ENCODE peak calls at places on chromosome 18, in ten cellular contexts. D is dorsolateral prefrontal cortex, X is body of pancreas, Y is mammary epithelial cell, K is ovary, V is hepatocyte, I is fibroblast of pulmonary artery, S is AG10803, P is esophagus squamous epithelium, W is gastrocnemius medialis. E is an unnamed sample.
A peak's percentile ranks its signal among the peaks of the same experiment; 100 is the strongest.

GRCh38 chr18:66344227-66344626 is 259.7 kb downstream of the CDH19 start:
- DNase-seq in D (no peak), X (no peak), Y (no peak), K (no peak), V (peak; percentile 11), I (no peak), S (no peak), P (no peak), W (no peak), E (no peak)

GRCh38 chr18:48699761-48700160 is 160.9 kb downstream of the CTIF start:
- DNase-seq in D (no peak), X (no peak), Y (no peak), K (no peak), V (no peak), I (no peak), S (no peak), P (no peak), W (no peak), E (no peak)

GRCh38 chr18:61946449-61946848 is 53.6 kb upstream of the RNF152 start:
- DNase-seq in D (no peak), X (no peak), Y (peak; percentile 77), K (no peak), V (no peak), I (no peak), S (peak; percentile 71), P (no peak), W (no peak), E (no peak)

GRCh38 chr18:44107187-44107586 is 573.5 kb upstream of the SETBP1 start:
- DNase-seq in D (no peak), X (no peak), Y (peak; percentile 48), K (no peak), V (no peak), I (peak; percentile 10), S (no peak), P (no peak), W (no peak), E (no peak)

GRCh38 chr18:42892181-42892580 is 223.3 kb downstream of the RIT2 start:
- DNase-seq in D (no peak), X (no peak), Y (no peak), K (no peak), V (no peak), I (no peak), S (no peak), P (no peak), W (no peak), E (no peak)

GRCh38 chr18:46830633-46831032 is 73.8 kb upstream of the ST8SIA5 start:
- DNase-seq in D (no peak), X (no peak), Y (no peak), K (no peak), V (no peak), I (no peak), S (peak; percentile 6), P (no peak), W (no peak), E (no peak)

GRCh38 chr18:23204589-23205235 is 69.4 kb downstream of the CABLES1 start:
- DNase-seq in D (no peak), X (no peak), Y (no peak), K (no peak), V (no peak), I (no peak), S (peak; percentile 59), P (no peak), W (no peak), E (no peak)

GRCh38 chr18:58541137-58541788 is 87.6 kb downstream of the ALPK2 start:
- DNase-seq in D (no peak), X (no peak), Y (no peak), K (no peak), V (no peak), I (peak; percentile 31), S (no peak), P (no peak), W (no peak), E (no peak)

GRCh38 chr18:23523429-23524212 is 20.3 kb downstream of the RMC1 start:
- DNase-seq in D (no peak), X (no peak), Y (peak; percentile 23), K (no peak), V (no peak), I (no peak), S (peak; percentile 76), P (no peak), W (no peak), E (no peak)

DNA sequence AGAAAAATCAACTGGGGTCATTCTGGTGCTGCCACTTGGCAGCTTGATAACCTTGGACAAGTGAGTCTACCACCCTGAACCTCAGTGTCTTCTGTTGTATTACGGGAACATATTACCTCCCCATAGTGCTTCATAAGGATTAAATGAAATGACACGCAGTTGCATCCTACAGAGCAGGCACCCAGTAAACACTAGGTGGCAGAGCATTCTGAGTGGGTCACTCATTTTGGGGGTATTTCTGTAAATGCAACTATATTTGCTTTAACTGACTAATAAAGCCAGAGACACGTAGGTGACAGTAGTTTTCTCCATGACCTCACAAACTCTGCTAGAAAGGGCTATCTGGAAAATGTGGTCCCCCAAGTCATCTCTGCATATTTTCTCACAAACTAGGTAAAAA is 4.7 kb downstream of the CD226 start:
- DNase-seq in D (no peak), X (no peak), Y (no peak), K (no peak), V (no peak), I (no peak), S (no peak), P (no peak), W (no peak), E (no peak)
- TF ChIP-seq CTCF in D (no peak), X (no peak), Y (no peak), K (no peak), V (no peak), I (peak; percentile 29), S (peak; percentile 14), P (no peak), W (no peak), E (no peak)

GRCh38 chr18:8617907-8618306 is 8.7 kb downstream of the RAB12 start:
- DNase-seq in D (no peak), X (no peak), Y (no peak), K (no peak), V (no peak), I (no peak), S (no peak), P (no peak), W (no peak), E (no peak)

GRCh38 chr18:8614875-8615274 is 5.6 kb downstream of the RAB12 start:
- DNase-seq in D (no peak), X (no peak), Y (no peak), K (no peak), V (no peak), I (no peak), S (no peak), P (no peak), W (no peak), E (no peak)

GRCh38 chr18:8615397-8616025 is 6.3 kb downstream of the RAB12 start:
- DNase-seq in D (no peak), X (no peak), Y (peak; percentile 87), K (no peak), V (peak; percentile 66), I (peak; percentile 91), S (peak; percentile 95), P (no peak), W (peak; percentile 68), E (peak; percentile 38)

GRCh38 chr18:8619041-8619440 is 9.8 kb downstream of the RAB12 start:
- DNase-seq in D (no peak), X (no peak), Y (no peak), K (no peak), V (no peak), I (no peak), S (no peak), P (no peak), W (no peak), E (no peak)

GRCh38 chr18:8616026-8616401 is 6.8 kb downstream of the RAB12 start:
- DNase-seq in D (no peak), X (no peak), Y (peak; percentile 46), K (no peak), V (no peak), I (no peak), S (no peak), P (no peak), W (no peak), E (no peak)
- H3K4me3 ChIP-seq in D (peak overlapping the region; percentile 23), X (no peak overlapping the region), Y (no peak overlapping the region), K (no peak overlapping the region), V (no peak overlapping the region), I (no peak overlapping the region), S (peak overlapping the region; percentile 28), P (no peak overlapping the region), W (no peak overlapping the region), E (no peak overlapping the region)

GRCh38 chr18:78999939-79000338 is 20.3 kb downstream of the SALL3 start:
- DNase-seq in D (no peak), X (no peak), Y (no peak), K (no peak), V (peak; percentile 51), I (no peak), S (no peak), P (no peak), W (no peak), E (peak; percentile 87)

GRCh38 chr18:79001001-79001400 is 21.4 kb downstream of the SALL3 start:
- DNase-seq in D (no peak), X (no peak), Y (no peak), K (no peak), V (no peak), I (no peak), S (no peak), P (no peak), W (no peak), E (no peak)

GRCh38 chr18:78995740-78996395 is 16.2 kb downstream of the SALL3 start:
- DNase-seq in D (no peak), X (no peak), Y (peak; percentile 17), K (no peak), V (no peak), I (no peak), S (no peak), P (no peak), W (no peak), E (peak; percentile 70)

GRCh38 chr18:78996741-78997490 is 17.3 kb downstream of the SALL3 start:
- DNase-seq in D (no peak), X (no peak), Y (no peak), K (no peak), V (no peak), I (no peak), S (no peak), P (no peak), W (no peak), E (no peak)

DNA sequence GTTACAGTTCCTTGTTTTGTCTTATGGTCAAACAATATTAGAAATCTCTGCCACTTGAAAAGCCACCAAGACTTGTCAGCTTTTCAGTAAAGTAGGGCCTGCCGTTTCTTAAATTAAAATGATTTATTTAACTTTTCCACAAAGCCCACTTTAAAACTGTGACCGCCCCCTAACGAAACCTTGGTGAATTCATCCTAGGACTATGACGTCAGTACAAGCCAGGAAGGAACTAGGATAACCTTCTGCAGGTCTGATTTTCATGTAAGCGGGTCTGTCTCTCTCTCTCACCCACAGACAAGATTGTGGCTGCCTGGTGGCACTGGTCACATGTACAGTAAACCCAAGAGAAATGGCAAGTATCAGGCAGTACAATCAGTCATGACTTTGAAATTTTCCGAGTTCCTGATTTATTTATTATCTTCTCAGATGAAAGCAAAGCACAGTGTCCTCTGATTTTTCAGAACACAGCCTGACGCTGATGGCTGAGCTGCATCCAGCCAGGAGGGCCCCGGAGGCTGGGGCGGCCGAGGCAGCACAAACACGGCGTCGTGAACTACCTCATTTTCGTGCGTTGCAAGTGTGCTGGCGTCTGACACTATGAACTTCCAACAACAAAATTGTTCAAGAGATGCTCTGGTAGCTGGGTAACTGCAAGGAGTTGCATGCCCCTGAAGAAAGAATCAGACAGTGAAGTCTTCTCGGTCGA is 18.9 kb downstream of the SALL3 start:
- DNase-seq in D (no peak), X (no peak), Y (no peak), K (no peak), V (no peak), I (no peak), S (no peak), P (no peak), W (no peak), E (no peak)
- TF ChIP-seq CTCF in D (no peak), X (no peak), Y (no peak), K (no peak), V (no peak), I (no peak), S (no peak), P (no peak), W (no peak), E (no peak)

GRCh38 chr18:5890261-5890605 is 5.1 kb downstream of the TMEM200C start:
- DNase-seq in D (peak; percentile 45), X (peak; percentile 37), Y (no peak), K (no peak), V (no peak), I (no peak), S (no peak), P (no peak), W (no peak), E (no peak)
- H3K4me3 ChIP-seq in D (peak overlapping the region; percentile 75), X (peak overlapping the region; percentile 25), Y (no peak overlapping the region), K (peak overlapping the region; percentile 11), V (no peak overlapping the region), I (no peak overlapping the region), S (no peak overlapping the region), P (peak overlapping the region; percentile 38), W (peak overlapping the region; percentile 47), E (peak overlapping the region; percentile 42)

E was measured in prostate gland.